ENCODE peak calls at places on chromosomes 13 and 19, in six cellular contexts. One of them, this sample, is unnamed.

GRCh38 chr19:11482384-11483050 is 1.7 kb upstream of the ELAVL3 start:
- DNase-seq in heart right ventricle: peak; percentile 87
- DNase-seq in stimulated activated CD4-positive, alpha-beta T cell treated with anti-CD3 and anti-CD28 coated beads, Interleukin-2, amount 100 ng/mL, for 48 hours: peak; percentile 82
- DNase-seq in amniotic stem cell: peak; percentile 12
- DNase-seq in BJ: no peak
- DNase-seq in cardiac muscle cell: peak; percentile 92
- DNase-seq in this sample: peak; percentile 32

GRCh38 chr19:41018736-41019290 is 27.7 kb downstream of the CYP2B6 start:
- DNase-seq in amniotic stem cell: no peak
- DNase-seq in heart right ventricle: no peak
- DNase-seq in stimulated activated CD4-positive, alpha-beta T cell treated with anti-CD3 and anti-CD28 coated beads, Interleukin-2, amount 100 ng/mL, for 48 hours: no peak
- DNase-seq in BJ: no peak
- DNase-seq in cardiac muscle cell: no peak
- DNase-seq in this sample: no peak

GRCh38 chr19:5090780-5091575 is 122.1 kb downstream of the KDM4B start:
- DNase-seq in BJ: peak; percentile 17
- DNase-seq in stimulated activated CD4-positive, alpha-beta T cell treated with anti-CD3 and anti-CD28 coated beads, Interleukin-2, amount 100 ng/mL, for 48 hours: no peak
- DNase-seq in heart right ventricle: peak; percentile 54
- DNase-seq in cardiac muscle cell: peak; percentile 67
- DNase-seq in amniotic stem cell: no peak
- DNase-seq in this sample: no peak

GRCh38 chr19:40139533-40140287 is 49.0 kb upstream of the ZNF780A start:
- DNase-seq in amniotic stem cell: peak; percentile 10
- DNase-seq in heart right ventricle: no peak
- DNase-seq in cardiac muscle cell: peak; percentile 67
- DNase-seq in stimulated activated CD4-positive, alpha-beta T cell treated with anti-CD3 and anti-CD28 coated beads, Interleukin-2, amount 100 ng/mL, for 48 hours: no peak
- DNase-seq in BJ: peak; percentile 2
- DNase-seq in this sample: peak; percentile 50

GRCh38 chr13:20814224-20814910 is 40.6 kb upstream of the EEF1AKMT1 start:
- DNase-seq in BJ: peak; percentile 74
- DNase-seq in stimulated activated CD4-positive, alpha-beta T cell treated with anti-CD3 and anti-CD28 coated beads, Interleukin-2, amount 100 ng/mL, for 48 hours: no peak
- DNase-seq in amniotic stem cell: peak; percentile 51
- DNase-seq in heart right ventricle: peak; percentile 82
- DNase-seq in cardiac muscle cell: peak; percentile 95
- DNase-seq in this sample: peak; percentile 72

GRCh38 chr13:91398413-91399188 is at the start of gene GPC5:
- DNase-seq in amniotic stem cell: no peak
- DNase-seq in cardiac muscle cell: peak; percentile 59
- DNase-seq in BJ: no peak
- DNase-seq in heart right ventricle: peak; percentile 84
- DNase-seq in stimulated activated CD4-positive, alpha-beta T cell treated with anti-CD3 and anti-CD28 coated beads, Interleukin-2, amount 100 ng/mL, for 48 hours: peak; percentile 81
- DNase-seq in this sample: peak; percentile 43

GRCh38 chr13:113840541-113841354 is 23.1 kb downstream of the GAS6 start:
- DNase-seq in heart right ventricle: no peak
- DNase-seq in stimulated activated CD4-positive, alpha-beta T cell treated with anti-CD3 and anti-CD28 coated beads, Interleukin-2, amount 100 ng/mL, for 48 hours: no peak
- DNase-seq in amniotic stem cell: no peak
- DNase-seq in BJ: no peak
- DNase-seq in cardiac muscle cell: no peak
- DNase-seq in this sample: no peak

GRCh38 chr13:98930014-98930625 is 47.7 kb downstream of the DOCK9 start:
- DNase-seq in amniotic stem cell: no peak
- DNase-seq in stimulated activated CD4-positive, alpha-beta T cell treated with anti-CD3 and anti-CD28 coated beads, Interleukin-2, amount 100 ng/mL, for 48 hours: no peak
- DNase-seq in cardiac muscle cell: no peak
- DNase-seq in heart right ventricle: no peak
- DNase-seq in BJ: no peak
- DNase-seq in this sample: no peak

GRCh38 chr13:26508885-26509284 is 48.6 kb upstream of the WASF3 start:
- DNase-seq in heart right ventricle: peak; percentile 79
- DNase-seq in stimulated activated CD4-positive, alpha-beta T cell treated with anti-CD3 and anti-CD28 coated beads, Interleukin-2, amount 100 ng/mL, for 48 hours: no peak
- DNase-seq in BJ: peak; percentile 51
- DNase-seq in amniotic stem cell: no peak
- DNase-seq in cardiac muscle cell: peak; percentile 95
- DNase-seq in this sample: peak; percentile 91

GRCh38 chr19:771332-771785 is 20.4 kb downstream of the MISP start:
- DNase-seq in cardiac muscle cell: peak; percentile 73
- DNase-seq in heart right ventricle: peak; percentile 57
- DNase-seq in BJ: no peak
- DNase-seq in stimulated activated CD4-positive, alpha-beta T cell treated with anti-CD3 and anti-CD28 coated beads, Interleukin-2, amount 100 ng/mL, for 48 hours: peak; percentile 13
- DNase-seq in amniotic stem cell: no peak
- DNase-seq in this sample: peak; percentile 21

GRCh38 chr19:9914315-9915207 is 21.8 kb downstream of the OLFM2 start:
- DNase-seq in heart right ventricle: peak; percentile 70
- DNase-seq in stimulated activated CD4-positive, alpha-beta T cell treated with anti-CD3 and anti-CD28 coated beads, Interleukin-2, amount 100 ng/mL, for 48 hours: peak; percentile 78
- DNase-seq in BJ: no peak
- DNase-seq in cardiac muscle cell: peak; percentile 90
- DNase-seq in amniotic stem cell: peak; percentile 70
- DNase-seq in this sample: peak; percentile 58

GRCh38 chr19:41839211-41839610 is 5.3 kb downstream of the LYPD4 start:
- DNase-seq in cardiac muscle cell: no peak
- DNase-seq in heart right ventricle: no peak
- DNase-seq in stimulated activated CD4-positive, alpha-beta T cell treated with anti-CD3 and anti-CD28 coated beads, Interleukin-2, amount 100 ng/mL, for 48 hours: no peak
- DNase-seq in amniotic stem cell: no peak
- DNase-seq in BJ: no peak
- DNase-seq in this sample: no peak

GRCh38 chr19:42121666-42122069 is 10.6 kb downstream of the POU2F2 start:
- DNase-seq in stimulated activated CD4-positive, alpha-beta T cell treated with anti-CD3 and anti-CD28 coated beads, Interleukin-2, amount 100 ng/mL, for 48 hours: peak; percentile 75
- DNase-seq in cardiac muscle cell: peak; percentile 78
- DNase-seq in heart right ventricle: peak; percentile 39
- DNase-seq in BJ: peak; percentile 43
- DNase-seq in amniotic stem cell: peak; percentile 60
- DNase-seq in this sample: peak; percentile 82

GRCh38 chr19:20478936-20479335 is 86.6 kb downstream of the ZNF737 start:
- DNase-seq in cardiac muscle cell: no peak
- DNase-seq in amniotic stem cell: no peak
- DNase-seq in BJ: no peak
- DNase-seq in stimulated activated CD4-positive, alpha-beta T cell treated with anti-CD3 and anti-CD28 coated beads, Interleukin-2, amount 100 ng/mL, for 48 hours: no peak
- DNase-seq in heart right ventricle: no peak
- DNase-seq in this sample: no peak

GRCh38 chr19:17481986-17482385 is 11.7 kb downstream of the SLC27A1 start:
- DNase-seq in stimulated activated CD4-positive, alpha-beta T cell treated with anti-CD3 and anti-CD28 coated beads, Interleukin-2, amount 100 ng/mL, for 48 hours: no peak
- DNase-seq in heart right ventricle: no peak
- DNase-seq in BJ: no peak
- DNase-seq in amniotic stem cell: no peak
- DNase-seq in cardiac muscle cell: no peak
- DNase-seq in this sample: no peak

GRCh38 chr19:47067215-47067847 is 18.9 kb upstream of the TMEM160 start:
- DNase-seq in heart right ventricle: no peak
- DNase-seq in BJ: no peak
- DNase-seq in stimulated activated CD4-positive, alpha-beta T cell treated with anti-CD3 and anti-CD28 coated beads, Interleukin-2, amount 100 ng/mL, for 48 hours: no peak
- DNase-seq in amniotic stem cell: no peak
- DNase-seq in cardiac muscle cell: no peak
- DNase-seq in this sample: no peak

GRCh38 chr19:35216833-35217707 is 11.5 kb downstream of the FAM187B start:
- DNase-seq in heart right ventricle: no peak
- DNase-seq in stimulated activated CD4-positive, alpha-beta T cell treated with anti-CD3 and anti-CD28 coated beads, Interleukin-2, amount 100 ng/mL, for 48 hours: no peak
- DNase-seq in amniotic stem cell: no peak
- DNase-seq in cardiac muscle cell: no peak
- DNase-seq in BJ: no peak
- DNase-seq in this sample: peak; percentile 5

GRCh38 chr13:98480915-98481510 is 95.9 kb downstream of the STK24 start:
- DNase-seq in stimulated activated CD4-positive, alpha-beta T cell treated with anti-CD3 and anti-CD28 coated beads, Interleukin-2, amount 100 ng/mL, for 48 hours: peak; percentile 37
- DNase-seq in heart right ventricle: no peak
- DNase-seq in amniotic stem cell: no peak
- DNase-seq in cardiac muscle cell: peak; percentile 21
- DNase-seq in BJ: no peak
- DNase-seq in this sample: no peak

GRCh38 chr19:38727868-38728660 is 16.2 kb downstream of the CAPN12 start:
- DNase-seq in BJ: no peak
- DNase-seq in amniotic stem cell: no peak
- DNase-seq in cardiac muscle cell: peak; percentile 92
- DNase-seq in stimulated activated CD4-positive, alpha-beta T cell treated with anti-CD3 and anti-CD28 coated beads, Interleukin-2, amount 100 ng/mL, for 48 hours: no peak
- DNase-seq in heart right ventricle: no peak
- DNase-seq in this sample: no peak

GRCh38 chr19:13796301-13797057 is 1.2 kb downstream of the ZSWIM4 start:
- DNase-seq in cardiac muscle cell: peak; percentile 95
- DNase-seq in stimulated activated CD4-positive, alpha-beta T cell treated with anti-CD3 and anti-CD28 coated beads, Interleukin-2, amount 100 ng/mL, for 48 hours: no peak
- DNase-seq in heart right ventricle: peak; percentile 70
- DNase-seq in amniotic stem cell: peak; percentile 89
- DNase-seq in BJ: peak; percentile 87
- DNase-seq in this sample: peak; percentile 94